ENCODE peak calls at places on chromosomes 6 and 20, in six cellular contexts. B is fibroblast of lung, C is dorsolateral prefrontal cortex, P is HFF-Myc, R is fibroblast of pulmonary artery, X is transverse colon. Z is an unnamed sample.

GRCh38 chr6:31086788-31087440 is 25.5 kb downstream of the C6orf15 start:
- DNase-seq in B (peak), C (no peak), P (no peak), R (peak), X (no peak), Z (no peak)

GRCh38 chr6:131292145-131292938 is 157.1 kb downstream of the AKAP7 start:
- DNase-seq in B (no peak), C (no peak), P (no peak), R (no peak), X (no peak), Z (no peak)

GRCh38 chr6:16521528-16521927 is 239.7 kb downstream of the ATXN1 start:
- DNase-seq in B (no peak), C (no peak), P (no peak), R (no peak), X (peak), Z (no peak)

GRCh38 chr20:1801551-1801950 is 93.7 kb upstream of the SIRPA start:
- DNase-seq in B (no peak), C (no peak), P (no peak), R (no peak), X (no peak), Z (no peak)

GRCh38 chr6:70124882-70125535 is 177.9 kb downstream of the COL9A1 start:
- DNase-seq in B (peak), C (no peak), P (no peak), R (peak), X (peak), Z (no peak)

GRCh38 chr20:10619427-10619826 is 54.4 kb downstream of the JAG1 start:
- DNase-seq in B (peak), C (no peak), P (peak), R (peak), X (no peak), Z (peak)

GRCh38 chr6:159104931-159105330 is 60.1 kb upstream of the TAGAP start:
- DNase-seq in B (no peak), C (no peak), P (no peak), R (no peak), X (peak), Z (no peak)

GRCh38 chr6:19303381-19303780 is 533.8 kb upstream of the ID4 start:
- DNase-seq in B (peak), C (no peak), P (no peak), R (no peak), X (no peak), Z (peak)

GRCh38 chr6:170357812-170358211 is 51.3 kb downstream of the FAM120B start:
- DNase-seq in B (no peak), C (no peak), P (no peak), R (no peak), X (no peak), Z (no peak)

GRCh38 chr6:158879180-158879579 is 60.0 kb upstream of the EZR start:
- DNase-seq in B (no peak), C (no peak), P (no peak), R (no peak), X (no peak), Z (no peak)

GRCh38 chr20:43603124-43603523 is 12.4 kb downstream of the IFT52 start:
- DNase-seq in B (no peak), C (no peak), P (no peak), R (no peak), X (no peak), Z (no peak)

GRCh38 chr20:34001378-34001777 is 7.7 kb downstream of the RALY start:
- DNase-seq in B (no peak), C (no peak), P (no peak), R (no peak), X (no peak), Z (no peak)

GRCh38 chr6:27157461-27158315 is 89.8 kb upstream of the PRSS16 start:
- DNase-seq in B (peak), C (peak), P (peak), R (peak), X (peak), Z (no peak)

GRCh38 chr20:63747622-63748355 is 8.2 kb downstream of the SLC2A4RG start:
- DNase-seq in B (no peak), C (no peak), P (no peak), R (no peak), X (no peak), Z (no peak)

GRCh38 chr6:133393891-133394290 is 152.7 kb downstream of the EYA4 start:
- DNase-seq in B (no peak), C (no peak), P (no peak), R (no peak), X (no peak), Z (no peak)

GRCh38 chr6:149216459-149216858 is 101.1 kb upstream of the TAB2 start:
- DNase-seq in B (no peak), C (no peak), P (no peak), R (no peak), X (no peak), Z (no peak)

GRCh38 chr6:14849224-14849623 is 396.6 kb upstream of the JARID2 start:
- DNase-seq in B (no peak), C (no peak), P (no peak), R (no peak), X (no peak), Z (no peak)

GRCh38 chr6:90110971-90111370 is 185.7 kb downstream of the BACH2 start:
- DNase-seq in B (no peak), C (no peak), P (no peak), R (no peak), X (no peak), Z (no peak)

GRCh38 chr6:122996797-122997520 is 924 bp downstream of the CLVS2 start:
- DNase-seq in B (no peak), C (no peak), P (no peak), R (no peak), X (no peak), Z (no peak)

GRCh38 chr20:18587665-18588553 is at the start of gene DTD1:
- DNase-seq in B (peak), C (peak), P (peak), R (peak), X (peak), Z (peak)

GRCh38 chr20:34364013-34364382 is 925 bp downstream of the ITCH start:
- DNase-seq in B (peak), C (no peak), P (no peak), R (peak), X (no peak), Z (no peak)

GRCh38 chr6:89970072-89970471 is 75.8 kb downstream of the GJA10 start:
- DNase-seq in B (no peak), C (peak), P (no peak), R (no peak), X (no peak), Z (no peak)

GRCh38 chr20:18831830-18832229 is 18.2 kb downstream of the SCP2D1 start:
- DNase-seq in B (peak), C (no peak), P (no peak), R (peak), X (no peak), Z (no peak)

GRCh38 chr20:63978319-63979220 is 872 bp downstream of the SAMD10 start:
- DNase-seq in B (no peak), C (no peak), P (no peak), R (no peak), X (peak), Z (no peak)

GRCh38 chr6:159038914-159039884 is 5.6 kb downstream of the TAGAP start:
- DNase-seq in B (peak), C (no peak), P (peak), R (no peak), X (no peak), Z (no peak)

GRCh38 chr6:10453596-10453995 is 38.7 kb upstream of the TFAP2A start:
- DNase-seq in B (no peak), C (no peak), P (no peak), R (no peak), X (no peak), Z (no peak)

GRCh38 chr6:106181664-106182418 is 95.7 kb downstream of the PRDM1 start:
- DNase-seq in B (peak), C (no peak), P (no peak), R (peak), X (no peak), Z (no peak)

GRCh38 chr6:5529733-5530132 is 268.4 kb downstream of the FARS2 start:
- DNase-seq in B (peak), C (no peak), P (no peak), R (no peak), X (no peak), Z (peak)

GRCh38 chr6:166907373-166907841 is 48.9 kb downstream of the RNASET2 start:
- DNase-seq in B (no peak), C (no peak), P (no peak), R (no peak), X (no peak), Z (no peak)

GRCh38 chr6:13924949-13925881 is at the start of gene RNF182:
- DNase-seq in B (peak), C (no peak), P (no peak), R (no peak), X (peak), Z (no peak)

GRCh38 chr6:75882734-75883133 is 133.7 kb downstream of the MYO6 start:
- DNase-seq in B (peak), C (no peak), P (peak), R (peak), X (no peak), Z (no peak)

GRCh38 chr20:62666736-62667529 is 24.6 kb downstream of the SLCO4A1 start:
- DNase-seq in B (no peak), C (peak), P (no peak), R (peak), X (peak), Z (no peak)

GRCh38 chr6:42029881-42030280 is 20.4 kb upstream of the TAF8 start:
- DNase-seq in B (no peak), C (no peak), P (no peak), R (no peak), X (no peak), Z (no peak)

GRCh38 chr6:89286516-89286915 is 28.6 kb downstream of the GABRR2 start:
- DNase-seq in B (no peak), C (no peak), P (no peak), R (no peak), X (no peak), Z (no peak)

GRCh38 chr6:54307412-54308036 is 717 bp upstream of the TINAG start:
- DNase-seq in B (no peak), C (no peak), P (no peak), R (no peak), X (peak), Z (no peak)

GRCh38 chr20:31587545-31588389 is 17.3 kb upstream of the ID1 start:
- DNase-seq in B (peak), C (no peak), P (no peak), R (peak), X (peak), Z (no peak)
- H3K4me3 ChIP-seq in B (peak), C (peak), P (peak), R (peak), X (peak), Z (peak)

DNA sequence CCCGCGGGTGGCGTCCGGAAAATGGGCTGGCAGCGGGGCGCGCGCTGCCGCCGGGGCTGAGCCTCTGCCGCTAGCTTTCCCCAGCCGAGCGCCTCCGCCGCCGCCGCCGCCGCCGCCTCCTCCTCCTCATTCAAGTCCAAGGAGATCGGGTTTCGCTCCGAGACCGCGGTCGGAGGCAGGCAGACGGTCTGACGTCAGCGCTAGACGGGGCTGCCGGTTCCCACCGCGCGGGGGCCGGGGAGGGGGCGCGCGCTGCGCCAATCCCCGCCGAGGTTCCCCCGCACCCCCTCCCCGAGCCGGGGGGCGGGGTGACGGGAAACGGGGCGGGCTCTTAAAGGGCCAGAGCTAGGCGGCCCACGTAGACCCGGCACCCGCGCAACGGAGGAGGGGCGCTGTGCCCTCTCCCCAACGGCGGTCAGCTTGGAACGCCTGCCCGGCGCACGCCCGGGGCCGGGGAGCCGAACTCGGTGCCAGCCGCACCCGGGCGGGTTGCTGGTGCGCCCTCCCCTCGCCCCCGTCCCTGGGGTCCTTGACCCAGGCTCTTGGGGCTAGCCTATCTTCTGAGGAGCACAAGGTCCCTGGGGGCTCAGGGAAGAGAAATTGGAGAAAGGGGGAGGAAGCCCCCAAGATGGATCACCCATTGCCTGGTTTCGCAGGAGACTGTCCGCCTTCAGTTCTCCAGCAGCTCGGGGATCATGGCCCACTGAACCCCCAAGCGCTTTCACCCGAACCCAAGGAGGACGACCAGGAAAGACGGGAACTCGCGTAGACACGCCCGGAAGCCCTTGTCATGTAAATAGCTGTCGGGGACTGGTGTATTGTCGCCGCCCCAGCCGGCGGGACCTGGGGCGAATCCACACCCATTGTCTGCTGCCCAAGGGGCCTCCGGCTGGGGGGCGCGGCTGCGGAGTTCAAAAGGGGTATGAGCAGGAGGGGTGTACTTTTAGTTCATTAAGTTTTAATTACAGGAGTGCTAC is at the start of gene PMEPA1:
- DNase-seq in B (peak), C (peak), P (peak), R (peak), X (peak), Z (peak)
- TF ChIP-seq CTCF in B (no peak), C (no peak), P (no peak), R (no peak), X (no peak), Z (no peak)

GRCh38 chr6:168133707-168134398 is 54.8 kb upstream of the FRMD1 start:
- DNase-seq in B (no peak), C (peak), P (no peak), R (peak), X (no peak), Z (no peak)

GRCh38 chr6:168133186-168133585 is 54.2 kb upstream of the FRMD1 start:
- DNase-seq in B (peak), C (peak), P (no peak), R (peak), X (no peak), Z (peak)

GRCh38 chr6:168130683-168131371 is 51.8 kb upstream of the FRMD1 start:
- DNase-seq in B (no peak), C (peak), P (no peak), R (no peak), X (no peak), Z (no peak)

GRCh38 chr6:168131464-168132415 is 52.7 kb upstream of the FRMD1 start:
- DNase-seq in B (no peak), C (peak), P (no peak), R (no peak), X (no peak), Z (no peak)

DNA sequence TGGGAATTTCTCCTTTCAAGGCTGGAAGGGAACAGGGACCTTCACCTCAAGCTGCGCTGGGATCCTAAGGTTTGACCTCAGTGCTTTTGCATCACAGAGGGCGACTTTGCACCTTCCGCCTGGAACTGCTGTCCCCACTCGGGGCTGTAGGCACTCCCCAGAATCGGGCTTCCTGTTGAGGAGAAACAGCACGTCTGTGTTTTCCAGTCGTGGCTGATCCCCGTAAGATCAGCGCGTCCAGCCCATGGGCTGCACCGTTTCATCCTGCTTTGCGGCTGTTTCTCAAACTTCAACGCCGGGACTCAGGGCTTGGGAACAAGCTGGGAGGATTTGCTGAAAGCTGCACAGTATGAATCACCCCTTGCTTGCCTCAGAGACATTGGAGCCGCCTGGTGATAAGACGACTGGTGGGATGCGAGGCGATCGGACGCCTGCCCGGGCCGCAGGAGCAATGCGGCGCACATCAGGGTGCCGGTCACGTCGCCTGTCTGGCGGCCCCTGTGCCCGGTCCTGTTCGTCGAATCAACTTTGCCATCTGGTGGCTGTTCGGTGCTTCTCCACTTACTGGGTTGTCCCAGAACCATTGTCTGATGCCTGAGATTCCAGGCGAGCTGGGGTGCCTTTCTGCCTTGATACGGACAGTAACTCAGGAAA is 53.6 kb upstream of the FRMD1 start:
- DNase-seq in B (peak), C (peak), P (no peak), R (peak), X (no peak), Z (peak)
- H3K4me3 ChIP-seq in B (no peak), C (peak), P (no peak), R (peak), X (no peak), Z (no peak)

GRCh38 chr6:88238065-88238464 is 71.9 kb upstream of the CNR1 start:
- DNase-seq in B (no peak), C (no peak), P (no peak), R (peak), X (peak), Z (no peak)
- TF ChIP-seq CTCF in B (no peak), C (no peak), P (peak), R (no peak), X (peak), Z (peak)

DNA sequence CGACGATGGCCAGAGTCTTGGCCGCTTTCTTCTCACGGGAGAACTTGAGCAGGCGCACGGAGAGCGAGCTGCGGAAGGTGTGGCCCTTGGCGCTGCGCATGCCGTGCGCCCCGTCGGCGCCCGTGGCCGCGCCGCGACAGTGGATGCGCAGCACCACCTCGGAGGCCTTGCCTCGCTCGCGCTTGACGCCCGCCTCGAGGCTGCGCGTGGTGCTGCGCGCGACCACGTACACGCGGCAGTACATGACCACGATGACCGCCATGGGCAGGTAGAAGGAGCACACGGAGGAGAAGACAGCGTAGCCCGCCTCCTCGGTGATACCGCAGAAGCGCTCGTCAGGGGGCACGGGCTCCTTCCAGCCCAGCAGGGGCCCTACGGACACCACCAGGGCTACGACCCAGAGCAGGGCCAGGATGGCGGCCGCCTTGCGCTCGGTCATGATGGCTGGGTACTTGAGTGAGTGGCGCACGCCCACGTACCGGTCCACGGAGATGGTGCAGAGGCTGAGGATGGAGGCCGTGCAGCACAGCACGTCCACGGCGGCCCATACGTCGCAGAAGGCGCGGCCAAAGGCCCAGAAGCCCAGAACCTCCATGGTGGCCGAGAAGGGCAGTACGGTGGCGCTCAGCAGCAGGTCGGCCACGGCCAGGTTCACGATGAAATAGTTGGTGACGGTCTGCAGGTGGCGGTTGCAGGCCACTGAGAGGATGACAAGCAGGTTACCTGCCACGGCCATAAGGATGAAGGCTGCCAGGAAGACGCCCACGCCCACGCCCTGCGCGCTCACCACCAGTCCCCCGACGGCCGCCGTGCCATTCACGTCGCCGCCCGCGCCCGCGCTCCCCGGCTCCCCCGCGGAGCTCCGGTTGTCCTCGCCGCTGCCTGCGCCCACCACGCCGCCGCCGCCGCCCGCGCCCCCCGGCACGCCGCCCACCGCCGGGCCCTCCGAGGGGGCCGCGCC is 232.8 kb upstream of the RNF24 start:
- DNase-seq in B (no peak), C (no peak), P (no peak), R (no peak), X (no peak), Z (no peak)
- H3K4me3 ChIP-seq in B (peak), C (no peak), P (peak), R (no peak), X (no peak), Z (peak)

Z was measured in astrocyte of the cerebellum.